ENCODE peak calls at places on chromosomes 6 and 20, in six cellular contexts. D is foreskin keratinocyte, F is heart right ventricle, S is astrocyte, B is stomach, C is vagina. W is an unnamed sample. For H3K27me3, the result is how much of the 10 kb centered on the place peaks cover.

GRCh38 chr20:57316795-57317201 is 12.8 kb upstream of the SPO11 start:
- DNase-seq in D (no peak), F (no peak), S (no peak), B (no peak), C (no peak), W (no peak)

GRCh38 chr6:154440022-154440421 is 70.5 kb downstream of the CNKSR3 start:
- DNase-seq in D (no peak), F (no peak), S (no peak), B (no peak), C (no peak), W (no peak)

GRCh38 chr6:128696651-128697391 is 176.4 kb upstream of the PTPRK start:
- DNase-seq in D (peak), F (no peak), S (peak), B (no peak), C (no peak), W (no peak)

GRCh38 chr6:32829495-32829894 is 9.0 kb downstream of the TAP2 start:
- DNase-seq in D (no peak), F (no peak), S (no peak), B (no peak), C (no peak), W (no peak)

GRCh38 chr6:73180718-73181619 is 44.3 kb downstream of the KHDC1L start:
- DNase-seq in D (peak), F (no peak), S (peak), B (no peak), C (no peak), W (no peak)

GRCh38 chr6:11798538-11798937 is 19.9 kb upstream of the ADTRP start:
- DNase-seq in D (no peak), F (no peak), S (no peak), B (no peak), C (no peak), W (no peak)

GRCh38 chr6:132161283-132161682 is 210.1 kb upstream of the CCN2 start:
- DNase-seq in D (peak), F (peak), S (peak), B (no peak), C (no peak), W (no peak)

GRCh38 chr6:21522773-21523490 is 70.6 kb upstream of the SOX4 start:
- DNase-seq in D (no peak), F (no peak), S (no peak), B (no peak), C (no peak), W (no peak)

GRCh38 chr6:125099211-125100017 is 54.2 kb upstream of the TPD52L1 start:
- DNase-seq in D (peak), F (peak), S (peak), B (peak), C (no peak), W (no peak)

GRCh38 chr6:139282684-139283083 is 9.1 kb downstream of the TXLNB start:
- DNase-seq in D (no peak), F (no peak), S (no peak), B (no peak), C (no peak), W (no peak)

GRCh38 chr20:8218861-8219260 is 86.8 kb downstream of the PLCB1 start:
- DNase-seq in D (no peak), F (no peak), S (peak), B (no peak), C (no peak), W (no peak)

GRCh38 chr6:149987602-149988107 is 23.9 kb downstream of the ULBP1 start:
- DNase-seq in D (no peak), F (no peak), S (no peak), B (no peak), C (no peak), W (no peak)

GRCh38 chr6:149988550-149989336 is 25.0 kb downstream of the ULBP1 start:
- DNase-seq in D (no peak), F (no peak), S (no peak), B (no peak), C (no peak), W (no peak)

GRCh38 chr6:149984778-149985177 is 21.0 kb downstream of the ULBP1 start:
- DNase-seq in D (no peak), F (no peak), S (no peak), B (no peak), C (no peak), W (peak)

GRCh38 chr6:149983145-149983544 is 19.4 kb downstream of the ULBP1 start:
- DNase-seq in D (no peak), F (no peak), S (no peak), B (no peak), C (no peak), W (no peak)

DNA sequence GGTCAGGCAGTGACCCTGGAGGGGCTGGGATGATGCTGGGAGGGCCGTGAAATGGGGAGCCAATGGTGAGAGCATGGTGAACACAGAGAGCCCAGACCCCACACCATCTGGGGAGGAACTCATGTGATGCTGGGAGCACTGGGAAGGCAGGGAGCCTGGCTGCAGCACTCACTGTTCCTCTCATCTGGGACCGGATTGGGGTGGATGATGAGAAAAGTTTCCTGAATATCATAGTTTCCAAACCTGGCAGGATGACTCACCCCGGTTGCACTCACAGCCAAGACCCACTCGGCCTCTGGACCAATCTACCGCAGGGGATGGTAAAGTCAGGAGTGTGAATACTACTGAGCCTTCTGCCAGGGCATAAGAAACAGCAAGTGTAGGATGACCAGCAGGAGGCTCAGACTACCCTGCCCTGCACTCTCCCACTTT is 21.8 kb downstream of the ULBP1 start:
- DNase-seq in D (no peak), F (no peak), S (no peak), B (no peak), C (no peak), W (peak)
- H3K27me3 ChIP-seq in D (half or more), F (half or more), S (half or more), B (half or more), C (under half), W (half or more)

DNA sequence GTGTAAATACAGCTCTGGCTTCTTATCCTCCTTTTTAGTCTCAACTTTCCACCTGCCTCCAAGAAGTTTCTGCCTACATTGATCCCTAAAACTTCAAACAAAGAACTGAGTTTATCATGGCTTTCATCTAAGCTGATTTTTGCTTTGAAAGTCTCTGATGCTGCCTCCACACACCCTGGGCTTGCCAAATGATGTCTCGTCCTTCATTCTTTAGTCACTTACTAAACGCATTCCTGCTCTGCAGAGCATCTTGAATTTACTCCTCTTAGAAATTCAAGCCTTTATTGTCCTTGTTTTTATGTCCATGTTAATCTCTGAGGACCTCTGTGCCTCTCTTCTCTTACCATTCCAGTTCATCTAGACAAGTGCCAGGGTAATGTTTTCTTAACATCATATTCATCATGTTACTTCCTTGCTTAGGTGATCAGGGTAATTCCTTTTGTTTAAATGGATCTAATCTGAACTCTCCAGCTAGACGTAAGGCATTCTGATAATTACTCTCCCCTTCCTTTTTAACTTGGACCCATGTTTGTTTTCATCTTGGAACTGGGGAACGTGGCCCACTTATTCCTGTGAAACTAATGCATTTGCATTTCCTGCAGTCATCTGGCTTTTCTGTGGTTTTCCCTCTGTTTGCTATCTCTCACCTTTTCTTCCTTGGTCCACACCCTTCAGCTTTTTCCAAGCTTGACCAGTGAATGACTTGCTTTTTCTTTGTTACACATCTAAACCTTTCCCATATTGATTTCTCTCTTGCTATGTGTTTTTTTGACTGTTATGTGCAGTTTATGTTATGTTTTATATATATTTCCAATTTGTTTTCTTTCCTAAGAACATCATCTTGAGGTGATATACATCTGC is 33.1 kb downstream of the SLX4IP start:
- DNase-seq in D (no peak), F (no peak), S (no peak), B (no peak), C (no peak), W (no peak)
- H3K27me3 ChIP-seq in D (under half), F (under half), S (under half), B (under half), C (under half), W (under half)

GRCh38 chr20:51469046-51469445 is 73.5 kb downstream of the NFATC2 start:
- DNase-seq in D (no peak), F (no peak), S (no peak), B (no peak), C (no peak), W (no peak)
- H3K27me3 ChIP-seq in D (under half), F (under half), S (under half), B (under half), C (under half), W (under half)

GRCh38 chr20:44805991-44806729 is 4.2 kb downstream of the RIMS4 start:
- DNase-seq in D (no peak), F (peak), S (peak), B (no peak), C (no peak), W (no peak)

GRCh38 chr20:44809380-44810060 is 826 bp downstream of the RIMS4 start:
- DNase-seq in D (no peak), F (no peak), S (no peak), B (no peak), C (no peak), W (no peak)

GRCh38 chr20:44807051-44807683 is 3.2 kb downstream of the RIMS4 start:
- DNase-seq in D (no peak), F (no peak), S (no peak), B (no peak), C (no peak), W (no peak)

GRCh38 chr20:44805335-44805734 is 5.0 kb downstream of the RIMS4 start:
- DNase-seq in D (no peak), F (no peak), S (no peak), B (no peak), C (no peak), W (no peak)

DNA sequence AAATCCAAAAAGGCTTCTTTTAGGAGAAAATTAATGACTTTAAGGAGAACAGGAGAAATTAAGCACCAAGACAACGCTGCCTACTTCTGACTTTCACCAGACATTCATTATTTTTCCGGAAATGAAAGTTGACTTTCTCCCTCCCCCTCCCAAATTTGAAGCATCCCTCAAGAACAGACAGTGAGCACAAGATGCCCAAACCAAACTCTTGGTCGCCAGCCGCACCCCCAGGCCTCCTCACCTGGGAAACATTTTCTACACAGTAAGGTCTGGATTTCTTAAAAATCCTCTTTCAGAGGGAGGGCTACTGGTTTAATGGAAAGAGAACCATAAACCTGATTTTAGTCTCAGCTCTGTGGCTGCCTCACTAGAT is 2.7 kb downstream of the RIMS4 start:
- DNase-seq in D (no peak), F (no peak), S (no peak), B (no peak), C (no peak), W (no peak)
- H3K27me3 ChIP-seq in D (half or more), F (half or more), S (half or more), B (half or more), C (under half), W (half or more)

W was measured in suprapubic skin.